ENCODE peak calls at places on chromosomes 3 and 15, in eight cellular contexts. M is heart left ventricle, K is fibroblast of the aortic adventitia, O is activated B cell treated with CpG ODN at 0.5 μM for 24 hours, N is endothelial cell of umbilical vein, Z is GM23338, I is heart right ventricle, A is GM10248. S is an unnamed sample.

GRCh38 chr15:96183020-96183926 is 147.2 kb upstream of the NR2F2 start:
- DNase-seq in A (no peak), Z (no peak), I (no peak), K (no peak), O (no peak), M (no peak), N (no peak), S (no peak)

GRCh38 chr3:147120029-147120428 is 286.3 kb downstream of the ZIC4 start:
- DNase-seq in N (peak), O (no peak), Z (peak), I (no peak), M (no peak), K (peak), A (no peak), S (no peak)

GRCh38 chr3:23888617-23889228 is 28.1 kb downstream of the NKIRAS1 start:
- DNase-seq in A (no peak), N (peak), O (no peak), I (no peak), M (no peak), Z (peak), K (peak), S (no peak)

GRCh38 chr3:68666409-68667193 is 265.7 kb downstream of the TAFA4 start:
- DNase-seq in N (no peak), I (no peak), M (no peak), K (no peak), O (no peak), Z (peak), A (no peak), S (no peak)

GRCh38 chr3:104460477-104461406 is 906.0 kb upstream of the ALCAM start:
- DNase-seq in M (no peak), K (peak), A (no peak), Z (peak), N (peak), O (no peak), I (no peak), S (no peak)

GRCh38 chr15:43237842-43238470 is 17.1 kb upstream of the EPB42 start:
- DNase-seq in K (no peak), N (no peak), O (no peak), A (no peak), I (no peak), Z (no peak), M (no peak), S (no peak)

GRCh38 chr3:16102905-16103364 is 71.5 kb upstream of the GALNT15 start:
- DNase-seq in I (no peak), K (peak), M (no peak), O (no peak), A (no peak), Z (no peak), N (no peak), S (no peak)

GRCh38 chr15:88498991-88499390 is 31.5 kb downstream of the MRPS11 start:
- DNase-seq in A (no peak), N (no peak), K (no peak), M (no peak), Z (no peak), I (peak), O (no peak), S (no peak)

GRCh38 chr3:138113309-138113708 is 2.1 kb downstream of the DZIP1L start:
- DNase-seq in A (no peak), K (no peak), O (no peak), N (no peak), I (no peak), M (no peak), Z (peak), S (no peak)

DNA sequence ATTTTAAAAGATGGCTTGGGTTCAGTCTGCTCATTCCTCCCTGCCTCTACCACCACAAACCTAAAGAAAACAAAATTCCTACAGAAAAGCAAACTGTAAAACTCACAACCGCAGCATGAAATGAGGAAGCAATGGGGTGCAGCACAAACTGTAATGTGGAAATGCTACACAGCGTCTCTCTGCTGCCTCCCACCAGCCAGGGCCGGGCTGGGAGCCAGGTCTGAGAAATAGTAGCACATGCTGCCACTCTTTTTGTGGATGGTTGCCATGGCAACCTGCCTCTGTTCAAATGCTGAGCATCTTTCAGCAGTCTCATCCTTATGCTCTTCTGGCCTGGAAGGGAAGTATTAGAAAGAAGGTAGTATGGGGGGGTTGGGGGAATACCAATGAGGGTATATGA is 55.4 kb downstream of the EOMES start:
- DNase-seq in Z (peak), M (peak), A (no peak), I (peak), O (no peak), K (peak), N (no peak), S (no peak)
- TF ChIP-seq CTCF in Z (no peak), M (no peak), A (no peak), I (no peak), O (no peak), K (peak), N (no peak), S (no peak)

DNA sequence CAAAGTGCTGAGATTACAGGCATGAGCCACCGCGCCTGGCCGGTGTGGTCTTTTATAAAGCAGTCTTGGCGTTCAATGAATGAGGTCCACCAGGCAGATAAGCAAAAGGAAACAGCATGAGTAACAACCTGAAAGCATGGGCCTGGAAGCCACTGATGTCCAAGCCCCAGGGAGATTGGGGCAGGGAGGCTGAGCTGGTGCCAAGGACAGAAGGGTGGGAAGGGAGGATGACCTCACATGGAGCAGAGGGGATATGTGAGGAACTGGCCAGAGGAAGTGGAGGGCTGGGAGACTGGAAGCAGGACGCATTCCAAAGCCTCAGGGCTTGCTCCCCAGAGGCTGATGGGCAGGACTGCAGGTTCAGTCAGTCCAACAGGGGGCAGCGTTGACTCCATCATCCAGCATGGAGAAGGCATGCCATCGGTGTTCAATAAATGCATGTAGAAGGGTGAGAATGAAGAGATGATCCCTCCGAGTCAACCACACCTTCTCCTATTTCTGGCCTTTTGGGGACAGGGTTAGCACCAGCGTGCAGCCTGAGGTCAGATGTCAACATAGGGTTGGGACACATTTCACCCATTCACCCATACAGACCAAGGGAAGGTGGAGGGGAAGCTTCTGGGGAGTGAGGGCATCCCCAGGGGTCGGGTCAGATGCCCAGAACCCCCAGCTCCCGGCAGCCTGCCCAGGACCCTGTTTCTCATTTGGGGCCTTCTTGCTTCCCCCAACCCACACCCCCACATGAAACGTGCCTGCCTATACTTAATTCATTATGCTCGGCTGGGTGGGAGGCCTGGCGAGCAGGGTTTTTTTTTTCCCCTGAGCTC is 14.8 kb downstream of the MYL3 start:
- DNase-seq in A (no peak), I (no peak), N (peak), M (peak), Z (peak), O (peak), K (peak), S (peak)
- TF ChIP-seq CTCF in A (peak), I (peak), N (peak), M (peak), Z (peak), O (no peak), K (peak), S (no peak)

GRCh38 chr3:152971880-152972279 is 136.9 kb downstream of the P2RY1 start:
- DNase-seq in O (no peak), A (no peak), I (no peak), K (no peak), M (no peak), N (no peak), Z (no peak), S (no peak)

GRCh38 chr3:152968388-152969024 is 133.6 kb downstream of the P2RY1 start:
- DNase-seq in O (no peak), N (peak), A (no peak), M (no peak), Z (no peak), I (no peak), K (peak), S (no peak)

GRCh38 chr3:152969557-152970300 is 134.8 kb downstream of the P2RY1 start:
- DNase-seq in Z (peak), O (no peak), M (no peak), I (no peak), N (no peak), A (no peak), K (peak), S (no peak)

GRCh38 chr3:152973575-152973974 is 138.6 kb downstream of the P2RY1 start:
- DNase-seq in A (no peak), M (no peak), N (no peak), I (no peak), K (no peak), O (no peak), Z (no peak), S (no peak)

GRCh38 chr3:152970851-152971250 is 135.9 kb downstream of the P2RY1 start:
- DNase-seq in O (no peak), N (no peak), I (no peak), Z (no peak), M (no peak), A (no peak), K (no peak), S (no peak)
- TF ChIP-seq CTCF in O (no peak), N (no peak), I (no peak), Z (no peak), M (no peak), A (no peak), K (no peak), S (no peak)

GRCh38 chr15:85414495-85414894 is 34.1 kb downstream of the AKAP13 start:
- DNase-seq in A (peak), K (peak), N (peak), Z (no peak), O (no peak), I (no peak), M (no peak), S (no peak)
- TF ChIP-seq CTCF in A (peak), K (no peak), N (no peak), Z (no peak), O (no peak), I (peak), M (no peak), S (no peak)

GRCh38 chr15:51006336-51006985 is 88.2 kb downstream of the TNFAIP8L3 start:
- DNase-seq in A (peak), N (no peak), Z (no peak), M (no peak), I (no peak), O (no peak), K (no peak), S (no peak)
- TF ChIP-seq CTCF in A (no peak), N (no peak), Z (no peak), M (no peak), I (no peak), O (no peak), K (no peak), S (no peak)

GRCh38 chr3:71064288-71064975 is 519.1 kb downstream of the FOXP1 start:
- DNase-seq in Z (peak), M (peak), O (peak), K (peak), A (peak), N (peak), I (peak), S (no peak)
- TF ChIP-seq CTCF in Z (no peak), M (no peak), O (no peak), K (no peak), A (no peak), N (no peak), I (no peak), S (no peak)

GRCh38 chr15:71136159-71137137 is 21.2 kb downstream of the THSD4 start:
- DNase-seq in A (no peak), N (peak), I (no peak), Z (peak), M (peak), K (peak), O (no peak), S (no peak)
- TF ChIP-seq CTCF in A (no peak), N (peak), I (peak), Z (no peak), M (no peak), K (peak), O (no peak), S (no peak)

GRCh38 chr3:52792413-52792812 is 2.2 kb upstream of the ITIH3 start:
- DNase-seq in A (no peak), I (no peak), Z (peak), K (no peak), M (no peak), N (no peak), O (no peak), S (no peak)
- TF ChIP-seq CTCF in A (no peak), I (no peak), Z (peak), K (no peak), M (no peak), N (peak), O (no peak), S (no peak)

S was measured in suprapubic skin.